ENCODE peak calls at places on chromosome 3, in eight cellular contexts. V is brain microvascular endothelial cell, T is GM20000, R is left lung, Z is astrocyte of the cerebellum, S is heart left ventricle, I is nephron progenitor cell, N is fibroblast of lung. Y is an unnamed sample.

GRCh38 chr3:128372281-128372680 is 94.4 kb downstream of the DNAJB8 start:
- DNase-seq in I (no peak), V (no peak), Z (no peak), N (no peak), R (no peak), S (no peak), T (peak; percentile 54), Y (no peak)

GRCh38 chr3:191727338-191727737 is 266.4 kb downstream of the PYDC2 start:
- DNase-seq in R (no peak), N (no peak), T (no peak), I (no peak), Z (no peak), S (no peak), V (no peak), Y (no peak)

GRCh38 chr3:37519661-37520060 is 342.0 kb upstream of the CTDSPL start:
- DNase-seq in V (no peak), T (no peak), Z (no peak), R (no peak), I (no peak), S (no peak), N (no peak), Y (no peak)

GRCh38 chr3:176872771-176873209 is 324.5 kb downstream of the TBL1XR1 start:
- DNase-seq in V (peak; percentile 42), I (peak; percentile 51), Z (peak; percentile 12), R (no peak), N (peak; percentile 57), T (peak; percentile 48), S (no peak), Y (peak; percentile 52)

GRCh38 chr3:28739647-28740046 is 391.0 kb upstream of the AZI2 start:
- DNase-seq in N (no peak), I (no peak), V (no peak), Z (no peak), T (no peak), S (no peak), R (no peak), Y (no peak)

GRCh38 chr3:61914277-61914676 is 352.9 kb downstream of the PTPRG start:
- DNase-seq in S (no peak), R (no peak), V (no peak), N (no peak), T (no peak), I (no peak), Z (no peak), Y (no peak)

GRCh38 chr3:106814231-106814630 is 563.0 kb upstream of the CCDC54 start:
- DNase-seq in R (no peak), S (peak; percentile 37), I (no peak), V (no peak), T (no peak), N (no peak), Z (no peak), Y (peak; percentile 13)

GRCh38 chr3:186452517-186452916 is 90.5 kb upstream of the DGKG start:
- DNase-seq in V (peak; percentile 95), N (peak; percentile 87), S (no peak), Z (peak; percentile 87), T (no peak), I (no peak), R (no peak), Y (no peak)

GRCh38 chr3:25156526-25157075 is 271.5 kb upstream of the RARB start:
- DNase-seq in N (peak; percentile 71), T (no peak), V (peak; percentile 85), Z (peak; percentile 63), I (no peak), S (no peak), R (no peak), Y (no peak)

GRCh38 chr3:184716652-184717607 is 5.1 kb upstream of the MAGEF1 start:
- DNase-seq in R (no peak), V (peak; percentile 45), I (peak; percentile 71), Z (peak; percentile 22), S (no peak), T (no peak), N (peak; percentile 72), Y (no peak)

GRCh38 chr3:59412506-59412905 is 362.7 kb upstream of the CFAP20DC start:
- DNase-seq in S (no peak), I (no peak), T (no peak), N (no peak), R (no peak), V (no peak), Z (no peak), Y (no peak)

GRCh38 chr3:139307601-139308146 is 36.1 kb upstream of the MRPS22 start:
- DNase-seq in R (no peak), S (no peak), Z (no peak), I (no peak), N (no peak), T (no peak), V (no peak), Y (no peak)

GRCh38 chr3:195005251-195005620 is 265.7 kb downstream of the XXYLT1 start:
- DNase-seq in I (no peak), V (no peak), T (no peak), S (peak; percentile 14), R (no peak), Z (no peak), N (no peak), Y (no peak)

GRCh38 chr3:37713820-37714204 is 147.9 kb upstream of the CTDSPL start:
- DNase-seq in R (no peak), N (no peak), Z (no peak), T (no peak), S (no peak), V (no peak), I (no peak), Y (no peak)

GRCh38 chr3:189776163-189776824 is 145.1 kb downstream of the TP63 start:
- DNase-seq in I (no peak), V (no peak), N (no peak), S (no peak), T (no peak), R (no peak), Z (no peak), Y (no peak)

GRCh38 chr3:130480736-130481135 is 36.2 kb upstream of the COL6A6 start:
- DNase-seq in N (peak; percentile 49), S (peak; percentile 19), Z (peak; percentile 55), R (no peak), I (peak; percentile 15), V (peak; percentile 28), T (no peak), Y (no peak)

GRCh38 chr3:8517490-8517889 is 15.9 kb downstream of the LMCD1 start:
- DNase-seq in Z (no peak), I (no peak), V (no peak), R (no peak), T (no peak), S (no peak), N (no peak), Y (no peak)

GRCh38 chr3:116141724-116142123 is 303.6 kb downstream of the LSAMP start:
- DNase-seq in T (no peak), Z (no peak), V (no peak), I (no peak), R (no peak), S (no peak), N (peak; percentile 32), Y (no peak)

GRCh38 chr3:8871306-8871705 is 92.0 kb downstream of the RAD18 start:
- DNase-seq in T (no peak), S (no peak), I (no peak), V (no peak), R (no peak), Z (no peak), N (no peak), Y (no peak)

GRCh38 chr3:121992601-121993560 is 29.2 kb downstream of the ILDR1 start:
- DNase-seq in N (no peak), Z (no peak), V (no peak), R (no peak), T (peak; percentile 63), S (no peak), I (no peak), Y (no peak)

GRCh38 chr3:121988146-121988545 is 33.9 kb downstream of the ILDR1 start:
- DNase-seq in I (no peak), S (no peak), Z (no peak), R (no peak), N (no peak), T (no peak), V (no peak), Y (no peak)

GRCh38 chr3:121995190-121996137 is 26.6 kb downstream of the ILDR1 start:
- DNase-seq in I (peak; percentile 22), Z (peak; percentile 42), R (no peak), S (peak; percentile 49), V (peak; percentile 77), N (peak; percentile 44), T (peak; percentile 61), Y (peak; percentile 41)

GRCh38 chr3:121985841-121986240 is 36.2 kb downstream of the ILDR1 start:
- DNase-seq in T (no peak), S (no peak), I (no peak), N (no peak), R (no peak), V (no peak), Z (peak; percentile 63), Y (no peak)

DNA sequence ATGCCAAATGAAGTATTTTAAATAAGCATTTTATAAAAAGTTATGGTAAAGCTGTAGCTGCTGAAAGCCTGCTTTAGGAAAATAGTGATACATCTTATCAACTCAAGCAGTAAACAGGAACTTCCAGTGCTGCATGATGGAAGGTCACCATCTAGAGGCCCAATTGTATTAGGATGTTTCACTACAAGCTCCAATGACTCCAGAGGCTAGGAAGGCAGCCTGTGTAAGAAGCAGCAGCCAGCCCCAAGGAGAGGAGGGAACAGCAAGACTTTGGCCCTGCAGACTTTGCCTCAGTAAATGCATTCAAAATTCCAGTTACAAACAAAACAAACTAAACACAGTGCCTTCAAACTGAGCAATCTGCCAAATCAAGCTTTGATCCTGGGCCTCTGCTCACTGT is 32.1 kb downstream of the ILDR1 start:
- DNase-seq in T (no peak), S (no peak), Z (no peak), I (no peak), N (peak; percentile 3), R (no peak), V (no peak), Y (no peak)
- TF ChIP-seq CTCF in T (no peak), S (no peak), Z (no peak), I (no peak), N (no peak), R (no peak), V (no peak), Y (no peak)

GRCh38 chr3:73768594-73769308 is 144.0 kb upstream of the PDZRN3 start:
- DNase-seq in I (no peak), T (no peak), Z (no peak), R (no peak), S (no peak), N (peak; percentile 35), V (no peak), Y (no peak)
- TF ChIP-seq CTCF in I (no peak), T (no peak), Z (no peak), R (no peak), S (no peak), N (no peak), V (no peak), Y (no peak)

GRCh38 chr3:133130168-133130567 is 92.0 kb downstream of the TMEM108 start:
- DNase-seq in I (no peak), V (peak; percentile 66), S (no peak), T (no peak), R (no peak), N (peak; percentile 46), Z (peak; percentile 50), Y (no peak)
- TF ChIP-seq CTCF in I (no peak), V (no peak), S (no peak), T (no peak), R (no peak), N (no peak), Z (no peak), Y (no peak)

GRCh38 chr3:17927036-17927435 is 184.6 kb upstream of the TBC1D5 start:
- DNase-seq in I (no peak), S (no peak), Z (no peak), R (no peak), V (no peak), T (no peak), N (no peak), Y (no peak)
- TF ChIP-seq CTCF in I (no peak), S (no peak), Z (no peak), R (no peak), V (no peak), T (no peak), N (no peak), Y (no peak)

GRCh38 chr3:160450846-160451245 is 1.3 kb upstream of the TRIM59 start:
- DNase-seq in V (peak; percentile 86), R (no peak), N (peak; percentile 67), S (no peak), T (no peak), Z (peak; percentile 37), I (no peak), Y (no peak)
- TF ChIP-seq CTCF in V (peak; percentile 28), R (no peak), N (peak; percentile 16), S (no peak), T (no peak), Z (no peak), I (no peak), Y (no peak)